ENCODE peak calls at places on chromosomes 3 and 15, in nine cellular contexts. Z, Y, H, D, I, G, N, L and U are unnamed samples. For H3K36me3, the result is how much of the 10 kb centered on the place peaks cover.

GRCh38 chr15:89278307-89278706 is 34.5 kb downstream of the FANCI start:
- DNase-seq in Y (no peak), N (no peak), D (no peak), Z (no peak), G (no peak), H (no peak), L (no peak), I (no peak), U (no peak)

GRCh38 chr3:31263897-31264296 is 268.8 kb upstream of the STT3B start:
- DNase-seq in D (no peak), N (no peak), G (no peak), H (no peak), L (no peak), Z (no peak), Y (no peak), I (no peak), U (no peak)

GRCh38 chr15:55389276-55389631 is 18.9 kb downstream of the CCPG1 start:
- DNase-seq in Z (no peak), I (no peak), N (no peak), Y (no peak), L (no peak), D (no peak), G (no peak), H (no peak), U (no peak)

GRCh38 chr15:74197176-74197965 is 5.2 kb downstream of the STRA6 start:
- DNase-seq in I (no peak), D (no peak), G (no peak), Z (no peak), Y (no peak), L (no peak), H (no peak), N (no peak), U (no peak)

GRCh38 chr3:136396916-136397315 is 146.8 kb downstream of the PCCB start:
- DNase-seq in G (no peak), Z (no peak), I (no peak), Y (no peak), N (no peak), D (no peak), L (no peak), H (no peak), U (no peak)

GRCh38 chr15:57298204-57298603 is 78.1 kb upstream of the CGNL1 start:
- DNase-seq in H (no peak), G (no peak), Z (no peak), I (no peak), D (no peak), L (no peak), Y (no peak), N (no peak), U (no peak)

GRCh38 chr3:149495581-149496125 is 21.2 kb downstream of the TM4SF4 start:
- DNase-seq in Z (no peak), L (no peak), H (no peak), I (no peak), G (no peak), D (no peak), Y (no peak), N (no peak), U (no peak)

GRCh38 chr3:16849795-16850194 is 35.0 kb upstream of the PLCL2 start:
- DNase-seq in N (no peak), L (no peak), I (no peak), Z (no peak), G (no peak), Y (no peak), D (no peak), H (no peak), U (no peak)

GRCh38 chr3:98962951-98963350 is 61.5 kb upstream of the DCBLD2 start:
- DNase-seq in I (no peak), H (no peak), L (no peak), N (no peak), G (no peak), Y (no peak), D (no peak), Z (no peak), U (no peak)

GRCh38 chr15:31051646-31052045 is 49.9 kb downstream of the TRPM1 start:
- DNase-seq in Y (no peak), L (no peak), H (no peak), D (no peak), G (no peak), I (no peak), N (no peak), Z (no peak), U (no peak)

GRCh38 chr3:100400424-100400781 is 486 bp downstream of the TOMM70 start:
- DNase-seq in I (no peak), D (no peak), L (no peak), G (peak), Z (no peak), N (no peak), Y (no peak), H (peak), U (peak)

GRCh38 chr15:70329179-70329578 is 231.5 kb upstream of the TLE3 start:
- DNase-seq in Y (no peak), L (no peak), H (no peak), G (no peak), Z (no peak), N (no peak), D (no peak), I (no peak), U (no peak)

GRCh38 chr3:116260491-116260890 is 184.8 kb downstream of the LSAMP start:
- DNase-seq in D (no peak), G (no peak), I (no peak), Z (no peak), N (no peak), L (no peak), Y (no peak), H (no peak), U (no peak)

GRCh38 chr15:31328425-31328998 is 1.9 kb downstream of the KLF13 start:
- DNase-seq in H (no peak), I (peak), G (no peak), D (no peak), Z (no peak), L (no peak), Y (no peak), N (no peak), U (peak)

GRCh38 chr3:94121161-94121560 is 58.3 kb downstream of the NSUN3 start:
- DNase-seq in N (no peak), H (no peak), G (no peak), Y (no peak), D (no peak), Z (no peak), L (no peak), I (no peak), U (no peak)

GRCh38 chr15:35327789-35328188 is 218.2 kb downstream of the DPH6 start:
- DNase-seq in G (no peak), I (no peak), Z (no peak), D (no peak), L (no peak), H (no peak), Y (no peak), N (no peak), U (no peak)

GRCh38 chr15:29134641-29135071 is 135.0 kb downstream of the NSMCE3 start:
- DNase-seq in N (no peak), L (no peak), I (no peak), H (no peak), Y (no peak), G (no peak), Z (no peak), D (no peak), U (no peak)

GRCh38 chr3:133531981-133532380 is 41.5 kb upstream of the CDV3 start:
- DNase-seq in H (no peak), Z (no peak), L (no peak), D (no peak), G (no peak), I (no peak), Y (no peak), N (no peak), U (no peak)

GRCh38 chr3:187758318-187758717 is 13.1 kb upstream of the BCL6 start:
- DNase-seq in G (no peak), Z (no peak), H (no peak), D (no peak), N (no peak), I (no peak), Y (no peak), L (no peak), U (no peak)

GRCh38 chr3:126292318-126293070 is 64.7 kb downstream of the KLF15 start:
- DNase-seq in I (peak), L (no peak), Y (peak), N (no peak), D (no peak), H (no peak), Z (no peak), G (no peak), U (no peak)

GRCh38 chr3:112308151-112308911 is 14.3 kb upstream of the SLC9C1 start:
- DNase-seq in Z (no peak), Y (no peak), L (no peak), I (no peak), H (no peak), D (no peak), G (peak), N (no peak), U (no peak)

GRCh38 chr15:92365079-92365478 is 28.6 kb upstream of the ST8SIA2 start:
- DNase-seq in N (no peak), L (no peak), D (no peak), Y (no peak), H (no peak), G (no peak), I (no peak), Z (no peak), U (no peak)
- TF ChIP-seq CTCF in N (no peak), L (no peak), D (no peak), Y (no peak), H (no peak), G (no peak), I (no peak), Z (no peak), U (no peak)

GRCh38 chr3:129694228-129694627 is 87.8 kb upstream of the PLXND1 start:
- DNase-seq in Y (no peak), Z (no peak), I (no peak), N (no peak), G (no peak), L (no peak), D (no peak), H (no peak), U (no peak)
- H3K27ac ChIP-seq in Y (no peak), Z (no peak), I (no peak), N (no peak), G (no peak), L (no peak), D (no peak), H (peak), U (no peak)

GRCh38 chr15:67179411-67179995 is 75.0 kb downstream of the AAGAB start:
- DNase-seq in Z (no peak), D (no peak), L (no peak), I (no peak), N (no peak), G (no peak), H (peak), Y (no peak), U (no peak)

GRCh38 chr15:67180035-67180434 is 74.4 kb downstream of the AAGAB start:
- DNase-seq in H (peak), G (no peak), Z (no peak), L (no peak), N (no peak), D (no peak), Y (no peak), I (no peak), U (no peak)

GRCh38 chr15:67180514-67181191 is 73.8 kb downstream of the AAGAB start:
- DNase-seq in Z (no peak), G (no peak), Y (no peak), N (no peak), I (no peak), L (no peak), H (peak), D (no peak), U (no peak)

GRCh38 chr15:67183443-67184169 is 70.9 kb downstream of the AAGAB start:
- DNase-seq in L (peak), Y (no peak), H (peak), G (no peak), D (no peak), Z (peak), I (no peak), N (no peak), U (no peak)

DNA sequence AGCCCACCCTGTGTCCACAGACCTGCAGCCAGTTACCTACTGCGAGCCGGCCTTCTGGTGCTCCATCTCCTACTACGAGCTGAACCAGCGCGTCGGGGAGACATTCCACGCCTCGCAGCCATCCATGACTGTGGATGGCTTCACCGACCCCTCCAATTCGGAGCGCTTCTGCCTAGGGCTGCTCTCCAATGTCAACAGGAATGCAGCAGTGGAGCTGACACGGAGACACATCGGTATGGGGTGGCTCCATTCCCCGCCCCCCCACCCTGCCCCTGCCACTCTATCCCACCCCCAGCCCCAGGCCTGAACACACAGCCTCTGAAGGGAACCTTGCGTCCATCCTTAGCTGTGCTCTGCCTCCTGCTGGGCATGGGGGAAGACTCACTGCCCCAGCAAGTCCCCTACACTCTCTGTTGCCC is 73.2 kb downstream of the AAGAB start:
- DNase-seq in N (no peak), Y (no peak), G (no peak), H (no peak), L (no peak), I (no peak), Z (peak), D (no peak), U (no peak)
- H3K36me3 ChIP-seq in N (under half), Y (under half), G (under half), H (under half), L (under half), I (under half), Z (under half), D (under half), U (under half)

GRCh38 chr3:190326930-190327329 is 4.7 kb upstream of the CLDN1 start:
- DNase-seq in Z (no peak), D (no peak), I (no peak), G (no peak), N (no peak), H (no peak), Y (no peak), L (peak), U (no peak)
- TF ChIP-seq CTCF in Z (no peak), D (no peak), I (no peak), G (peak), N (peak), H (no peak), Y (no peak), L (peak), U (no peak)

GRCh38 chr3:82977871-82978270 is 1216.4 kb upstream of the GBE1 start:
- DNase-seq in Z (no peak), G (no peak), I (no peak), L (no peak), D (no peak), N (no peak), H (no peak), Y (no peak), U (no peak)
- H3K27ac ChIP-seq in Z (no peak), G (no peak), I (no peak), L (no peak), D (no peak), N (no peak), H (no peak), Y (no peak), U (no peak)

DNA sequence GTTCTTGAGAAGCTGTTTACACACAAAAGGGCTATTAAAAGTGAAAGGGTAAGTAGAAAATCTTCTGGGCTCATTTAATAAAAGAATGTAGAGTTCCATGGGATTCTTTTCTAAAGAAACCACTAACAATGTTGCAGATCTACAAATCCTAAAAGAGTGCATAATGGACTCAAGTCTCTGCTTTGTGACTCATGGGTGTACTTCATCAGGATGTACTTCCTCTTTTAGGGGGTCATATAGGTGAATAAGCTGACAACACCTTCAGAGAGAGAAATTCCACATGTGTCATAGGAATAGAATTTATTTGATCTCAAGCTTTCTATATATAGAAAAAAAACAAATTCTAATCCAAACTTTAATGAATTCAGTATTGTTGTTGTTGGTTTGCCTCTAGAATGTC is 355.5 kb downstream of the TIGIT start:
- DNase-seq in G (no peak), H (no peak), Y (no peak), N (no peak), I (no peak), L (no peak), Z (no peak), D (no peak), U (no peak)
- H3K36me3 ChIP-seq in G (under half), H (under half), Y (under half), N (under half), I (under half), L (under half), Z (under half), D (under half), U (under half)

GRCh38 chr3:48240711-48241491 is at the start of gene ZNF589:
- DNase-seq in D (peak), H (peak), G (peak), Z (peak), Y (peak), L (peak), N (peak), I (peak), U (peak)
- TF ChIP-seq CTCF in D (peak), H (peak), G (peak), Z (peak), Y (no peak), L (peak), N (peak), I (peak), U (peak)

GRCh38 chr3:58161435-58162398 is 49.1 kb downstream of the DNASE1L3 start:
- DNase-seq in Z (no peak), N (no peak), D (peak), G (no peak), Y (peak), L (peak), H (no peak), I (no peak), U (no peak)
- H3K27ac ChIP-seq in Z (no peak), N (peak), D (peak), G (no peak), Y (peak), L (peak), H (no peak), I (no peak), U (no peak)